ENCODE peak calls at places on chromosomes 4 and X, in seven cellular contexts. L is CD8-positive, alpha-beta T cell; S is foreskin fibroblast; A is GM06990; H is dorsolateral prefrontal cortex; W is ovary; D is CD4-positive, alpha-beta T cell. R is an unnamed sample.

GRCh38 chr4:150078996-150079581 is 844 bp downstream of the DCLK2 start:
- DNase-seq in L (no peak), S (peak; percentile 24), A (peak; percentile 48), H (peak; percentile 52), W (peak; percentile 27), D (no peak), R (no peak)

GRCh38 chr4:96352051-96352517 is 512.2 kb downstream of the PDHA2 start:
- DNase-seq in L (no peak), S (no peak), A (no peak), H (no peak), W (no peak), D (no peak), R (no peak)

GRCh38 chrX:136598631-136599030 is 49.3 kb upstream of the CD40LG start:
- DNase-seq in L (no peak), S (no peak), A (no peak), H (no peak), W (no peak), D (no peak), R (no peak)

GRCh38 chr4:138398297-138398696 is 156.1 kb upstream of the SLC7A11 start:
- DNase-seq in L (no peak), S (no peak), A (no peak), H (no peak), W (no peak), D (no peak), R (no peak)

GRCh38 chrX:68807818-68808217 is 21.0 kb upstream of the EFNB1 start:
- DNase-seq in L (no peak), S (no peak), A (no peak), H (no peak), W (no peak), D (no peak), R (no peak)

GRCh38 chr4:48909697-48910096 is 3.1 kb upstream of the OCIAD2 start:
- DNase-seq in L (peak; percentile 21), S (peak; percentile 97), A (no peak), H (no peak), W (no peak), D (no peak), R (no peak)

GRCh38 chr4:105112274-105112673 is 34.4 kb upstream of the TET2 start:
- DNase-seq in L (no peak), S (no peak), A (no peak), H (no peak), W (no peak), D (no peak), R (no peak)

GRCh38 chrX:11341274-11342256 is 48.4 kb downstream of the AMELX start:
- DNase-seq in L (no peak), S (peak; percentile 88), A (peak; percentile 38), H (no peak), W (peak; percentile 56), D (no peak), R (peak; percentile 77)

GRCh38 chr4:6097581-6097980 is 79.3 kb upstream of the C4orf50 start:
- DNase-seq in L (no peak), S (no peak), A (no peak), H (no peak), W (no peak), D (no peak), R (no peak)

GRCh38 chr4:182067828-182068227 is 175.4 kb upstream of the TENM3 start:
- DNase-seq in L (no peak), S (no peak), A (no peak), H (no peak), W (no peak), D (no peak), R (no peak)

GRCh38 chrX:74521961-74522833 is 92.2 kb downstream of the RLIM start:
- DNase-seq in L (no peak), S (peak; percentile 48), A (no peak), H (no peak), W (peak; percentile 12), D (no peak), R (no peak)

GRCh38 chr4:114857831-114858230 is 255.6 kb downstream of the NDST4 start:
- DNase-seq in L (no peak), S (no peak), A (no peak), H (no peak), W (no peak), D (no peak), R (no peak)

GRCh38 chrX:128769511-128769910 is 717.3 kb upstream of the ACTRT1 start:
- DNase-seq in L (no peak), S (no peak), A (no peak), H (no peak), W (no peak), D (no peak), R (no peak)

GRCh38 chrX:80335062-80335830 is 85.0 kb upstream of the TENT5D start:
- DNase-seq in L (no peak), S (no peak), A (no peak), H (no peak), W (peak; percentile 58), D (no peak), R (no peak)

GRCh38 chrX:65689377-65689776 is 21.9 kb downstream of the MSN start:
- DNase-seq in L (no peak), S (no peak), A (no peak), H (no peak), W (no peak), D (no peak), R (no peak)

GRCh38 chr4:99887837-99888236 is 6.4 kb downstream of the LAMTOR3 start:
- DNase-seq in L (no peak), S (no peak), A (no peak), H (no peak), W (no peak), D (no peak), R (no peak)

GRCh38 chr4:186942745-186943606 is 219.3 kb upstream of the FAT1 start:
- DNase-seq in L (no peak), S (no peak), A (no peak), H (no peak), W (peak; percentile 18), D (no peak), R (no peak)

GRCh38 chrX:136063340-136064079 is 78.3 kb downstream of the SLC9A6 start:
- DNase-seq in L (no peak), S (no peak), A (no peak), H (no peak), W (no peak), D (no peak), R (no peak)

GRCh38 chrX:68355629-68355920 is 77.7 kb downstream of the OPHN1 start:
- DNase-seq in L (no peak), S (no peak), A (no peak), H (no peak), W (no peak), D (no peak), R (no peak)

GRCh38 chrX:2691543-2692220 is 587 bp downstream of the CD99 start:
- DNase-seq in L (no peak), S (no peak), A (no peak), H (no peak), W (peak; percentile 60), D (no peak), R (no peak)

GRCh38 chr4:6071191-6071958 is 53.1 kb upstream of the C4orf50 start:
- DNase-seq in L (no peak), S (no peak), A (no peak), H (no peak), W (no peak), D (no peak), R (no peak)

GRCh38 chr4:140090215-140090731 is 63.7 kb downstream of the MAML3 start:
- DNase-seq in L (no peak), S (no peak), A (no peak), H (no peak), W (no peak), D (no peak), R (no peak)

GRCh38 chrX:48511561-48511960 is 2.8 kb downstream of the PORCN start:
- DNase-seq in L (no peak), S (no peak), A (no peak), H (no peak), W (no peak), D (no peak), R (no peak)
- TF ChIP-seq CTCF in L (no peak), S (peak; percentile 39), A (peak; percentile 31), H (peak; percentile 18), W (no peak), D (no peak), R (no peak)

DNA sequence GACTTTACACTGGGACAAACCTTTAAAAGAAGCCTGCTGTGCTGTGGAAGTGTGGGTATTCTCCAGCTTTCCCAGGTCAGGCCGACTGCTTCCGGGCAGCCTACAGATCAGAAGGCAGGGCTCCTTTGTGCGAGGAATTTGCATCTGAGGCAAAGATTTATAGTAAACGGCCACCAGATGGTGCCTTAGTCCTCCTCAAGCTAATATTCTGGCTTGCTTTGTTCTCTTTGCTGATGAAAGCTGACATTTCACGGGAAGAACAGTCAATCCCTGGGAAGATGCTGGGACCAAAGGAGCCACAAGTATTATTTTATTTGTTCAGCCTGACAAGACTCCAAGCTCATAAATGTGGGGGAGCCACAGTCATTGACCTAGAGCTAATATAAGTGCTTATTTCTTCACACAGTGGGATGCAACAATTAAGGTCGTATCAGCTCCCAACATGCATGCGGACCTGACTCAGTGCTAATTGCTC is 120.8 kb upstream of the TRIM2 start:
- DNase-seq in L (peak; percentile 14), S (peak; percentile 73), A (peak; percentile 26), H (peak; percentile 53), W (no peak), D (peak; percentile 36), R (no peak)
- TF ChIP-seq CTCF in L (peak; percentile 77), S (peak; percentile 61), A (peak; percentile 56), H (peak; percentile 83), W (no peak), D (peak; percentile 79), R (peak; percentile 64)

DNA sequence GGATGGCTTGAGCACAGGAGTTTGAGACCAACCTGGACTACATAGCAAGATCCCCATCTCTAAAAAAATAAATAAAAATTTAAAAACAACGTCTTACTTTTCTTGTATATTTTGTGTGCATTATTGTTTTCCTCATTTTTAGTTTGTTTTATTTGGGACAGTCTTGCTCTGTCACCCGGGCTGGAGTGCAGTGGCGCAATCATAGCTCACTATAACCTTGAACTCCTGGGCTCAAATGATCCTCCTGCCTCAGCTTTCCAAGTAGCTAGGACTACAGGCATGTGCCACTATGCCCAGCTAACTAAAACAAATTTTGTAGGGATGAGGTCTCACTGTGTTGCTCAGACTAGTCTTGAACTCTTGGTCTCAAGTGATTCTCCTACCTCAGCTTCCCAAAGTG is 9.5 kb upstream of the SMIM14 start:
- DNase-seq in L (no peak), S (no peak), A (no peak), H (no peak), W (no peak), D (no peak), R (no peak)
- TF ChIP-seq CTCF in L (no peak), S (no peak), A (no peak), H (no peak), W (no peak), D (no peak), R (no peak)

DNA sequence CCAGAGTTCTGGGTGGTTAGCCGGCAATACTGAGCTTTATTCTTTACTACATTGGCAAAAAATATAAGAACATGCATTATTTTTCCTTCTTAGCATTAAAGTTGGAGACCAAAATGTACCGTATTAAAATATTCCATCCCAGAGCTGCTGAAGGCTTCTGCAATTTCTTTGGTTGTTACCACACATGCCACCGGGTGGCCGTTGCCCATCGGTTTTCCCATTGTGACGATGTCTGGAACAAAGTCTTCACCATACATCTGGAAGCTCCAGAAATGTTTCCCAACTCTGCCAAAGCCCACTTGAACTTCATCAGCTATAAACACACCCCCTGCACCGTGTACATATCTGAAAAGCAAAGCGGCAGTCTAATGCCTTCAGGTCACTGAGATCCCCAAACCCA is 13.7 kb downstream of the ETNPPL start:
- DNase-seq in L (no peak), S (no peak), A (no peak), H (no peak), W (no peak), D (no peak), R (no peak)
- TF ChIP-seq CTCF in L (no peak), S (no peak), A (no peak), H (no peak), W (no peak), D (no peak), R (no peak)

R was measured in CD14-positive monocyte.